ENCODE peak calls at places on chromosome 17, in seven cellular contexts. K is lung; I is cardiac fibroblast; P is fibroblast of lung; B is CD8-positive, alpha-beta T cell; U is RWPE1; T is A549. Q is an unnamed sample.

GRCh38 chr17:72947475-72947874 is 145.0 kb downstream of the SLC39A11 start:
- DNase-seq in K (no peak), I (no peak), P (no peak), B (no peak), U (no peak), T (no peak), Q (no peak)

GRCh38 chr17:42653179-42654124 is 5.6 kb upstream of the TUBG2 start:
- DNase-seq in K (no peak), I (peak), P (peak), B (no peak), U (no peak), T (no peak), Q (peak)

GRCh38 chr17:11212792-11213191 is 28.2 kb upstream of the SHISA6 start:
- DNase-seq in K (no peak), I (no peak), P (no peak), B (no peak), U (no peak), T (no peak), Q (no peak)

GRCh38 chr17:82956726-82957468 is 117.1 kb upstream of the ZNF750 start:
- DNase-seq in K (no peak), I (no peak), P (no peak), B (no peak), U (no peak), T (no peak), Q (no peak)

GRCh38 chr17:56786989-56787482 is 46.7 kb downstream of the C17orf67 start:
- DNase-seq in K (no peak), I (peak), P (peak), B (no peak), U (peak), T (peak), Q (no peak)

GRCh38 chr17:32350662-32351418 is 883 bp downstream of the ZNF207 start:
- DNase-seq in K (peak), I (peak), P (peak), B (no peak), U (no peak), T (peak), Q (no peak)

GRCh38 chr17:4858068-4858879 is 25.1 kb downstream of the MINK1 start:
- DNase-seq in K (no peak), I (peak), P (no peak), B (no peak), U (no peak), T (no peak), Q (no peak)

GRCh38 chr17:78340183-78340955 is 19.5 kb downstream of the SOCS3 start:
- DNase-seq in K (no peak), I (no peak), P (no peak), B (no peak), U (no peak), T (no peak), Q (no peak)

GRCh38 chr17:57295526-57296023 is 39.3 kb downstream of the MSI2 start:
- DNase-seq in K (no peak), I (no peak), P (peak), B (no peak), U (no peak), T (peak), Q (no peak)

GRCh38 chr17:42286411-42287295 is 1.6 kb upstream of the STAT5A start:
- DNase-seq in K (no peak), I (no peak), P (no peak), B (no peak), U (no peak), T (no peak), Q (peak)

GRCh38 chr17:63519972-63520882 is 2.9 kb upstream of the KCNH6 start:
- DNase-seq in K (no peak), I (no peak), P (no peak), B (no peak), U (no peak), T (peak), Q (no peak)

GRCh38 chr17:10735251-10735650 is 5.4 kb upstream of the TMEM220 start:
- DNase-seq in K (no peak), I (no peak), P (no peak), B (no peak), U (no peak), T (no peak), Q (no peak)

GRCh38 chr17:65121916-65122821 is 15.0 kb upstream of the RGS9 start:
- DNase-seq in K (no peak), I (no peak), P (no peak), B (no peak), U (no peak), T (no peak), Q (no peak)

GRCh38 chr17:83203073-83203471 is 123.7 kb downstream of the METRNL start:
- DNase-seq in K (peak), I (peak), P (peak), B (no peak), U (no peak), T (no peak), Q (peak)

GRCh38 chr17:79622201-79622601 is 11.3 kb upstream of the RBFOX3 start:
- DNase-seq in K (no peak), I (no peak), P (no peak), B (no peak), U (no peak), T (no peak), Q (no peak)

GRCh38 chr17:82959242-82959930 is 119.6 kb upstream of the ZNF750 start:
- DNase-seq in K (no peak), I (no peak), P (no peak), B (no peak), U (no peak), T (no peak), Q (no peak)

GRCh38 chr17:352421-353212 is at the start of gene RPH3AL:
- DNase-seq in K (peak), I (peak), P (peak), B (no peak), U (no peak), T (peak), Q (peak)

GRCh38 chr17:29444589-29444988 is 54.4 kb downstream of the TAOK1 start:
- DNase-seq in K (no peak), I (peak), P (peak), B (no peak), U (peak), T (no peak), Q (no peak)

GRCh38 chr17:52170963-52171572 is 12.6 kb upstream of the CA10 start:
- DNase-seq in K (no peak), I (peak), P (no peak), B (no peak), U (peak), T (peak), Q (no peak)
- TF ChIP-seq CTCF in K (no peak), I (peak), P (no peak), B (no peak), U (peak), T (peak), Q (peak)

DNA sequence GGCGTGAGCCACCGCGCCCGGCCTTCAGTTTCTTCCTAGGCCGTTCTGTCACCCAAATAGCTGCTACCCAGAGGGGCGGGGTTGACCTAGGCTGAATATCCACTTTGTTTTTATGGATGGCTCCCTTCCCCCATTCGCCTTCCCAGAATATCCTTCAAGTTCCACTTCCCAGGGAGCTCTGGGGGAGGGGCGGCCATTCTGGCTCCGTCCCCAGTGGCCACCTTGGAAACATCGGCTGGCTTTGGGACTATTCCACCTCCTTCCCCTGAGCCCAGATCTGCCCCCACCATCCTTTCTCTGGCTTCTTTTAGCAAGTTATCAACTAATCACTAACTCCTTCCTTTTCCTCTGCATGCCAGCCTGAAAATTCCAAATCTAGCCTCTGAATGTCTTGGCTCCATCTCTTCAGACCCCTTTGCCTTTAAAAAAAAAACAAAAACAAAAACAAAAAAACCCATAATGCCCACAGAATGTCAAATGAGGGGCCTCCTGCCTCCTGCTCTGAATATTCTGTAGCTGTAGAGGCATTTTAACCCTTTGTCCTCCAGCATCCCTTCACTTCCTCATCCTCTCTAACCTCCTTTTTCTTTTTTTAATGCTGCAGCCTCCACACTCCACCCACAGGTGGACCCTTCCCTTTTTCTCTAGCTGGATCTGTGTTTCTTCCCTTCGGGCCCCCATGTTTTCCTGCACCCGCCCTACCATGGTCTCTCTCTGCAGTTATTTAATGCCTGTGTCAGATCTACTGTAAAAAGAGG is 6.4 kb downstream of the ATP1B2 start:
- DNase-seq in K (no peak), I (peak), P (peak), B (no peak), U (no peak), T (peak), Q (no peak)
- TF ChIP-seq CTCF in K (no peak), I (no peak), P (no peak), B (no peak), U (no peak), T (no peak), Q (no peak)

DNA sequence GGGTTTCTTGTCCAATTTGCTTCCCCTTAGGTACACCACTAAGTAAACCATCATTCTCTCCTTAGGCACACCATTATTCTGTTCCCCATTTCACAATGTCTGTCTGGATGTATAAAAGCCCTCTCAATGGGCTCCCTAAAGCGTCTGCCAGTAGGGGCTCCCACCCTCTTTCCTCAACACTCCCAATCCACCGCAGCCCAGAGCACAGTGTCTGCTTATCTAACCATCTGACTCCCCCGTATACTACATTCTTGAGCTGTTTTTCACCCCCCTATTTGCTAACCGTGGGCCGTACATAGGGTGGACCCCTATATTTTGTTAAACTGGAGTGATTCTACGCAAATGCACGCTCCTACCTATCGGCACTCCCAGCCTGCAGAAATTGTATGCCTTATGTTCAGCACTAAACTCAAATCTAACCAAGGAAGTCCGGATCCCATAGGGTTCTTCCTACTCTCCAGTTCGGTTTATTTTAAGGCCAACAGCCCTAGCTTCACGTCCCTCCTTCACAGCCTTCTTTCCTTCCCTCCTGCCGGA is 674 bp upstream of the PSMD3 start:
- DNase-seq in K (no peak), I (peak), P (peak), B (no peak), U (peak), T (peak), Q (no peak)
- TF ChIP-seq CTCF in K (no peak), I (no peak), P (peak), B (no peak), U (no peak), T (no peak), Q (no peak)

DNA sequence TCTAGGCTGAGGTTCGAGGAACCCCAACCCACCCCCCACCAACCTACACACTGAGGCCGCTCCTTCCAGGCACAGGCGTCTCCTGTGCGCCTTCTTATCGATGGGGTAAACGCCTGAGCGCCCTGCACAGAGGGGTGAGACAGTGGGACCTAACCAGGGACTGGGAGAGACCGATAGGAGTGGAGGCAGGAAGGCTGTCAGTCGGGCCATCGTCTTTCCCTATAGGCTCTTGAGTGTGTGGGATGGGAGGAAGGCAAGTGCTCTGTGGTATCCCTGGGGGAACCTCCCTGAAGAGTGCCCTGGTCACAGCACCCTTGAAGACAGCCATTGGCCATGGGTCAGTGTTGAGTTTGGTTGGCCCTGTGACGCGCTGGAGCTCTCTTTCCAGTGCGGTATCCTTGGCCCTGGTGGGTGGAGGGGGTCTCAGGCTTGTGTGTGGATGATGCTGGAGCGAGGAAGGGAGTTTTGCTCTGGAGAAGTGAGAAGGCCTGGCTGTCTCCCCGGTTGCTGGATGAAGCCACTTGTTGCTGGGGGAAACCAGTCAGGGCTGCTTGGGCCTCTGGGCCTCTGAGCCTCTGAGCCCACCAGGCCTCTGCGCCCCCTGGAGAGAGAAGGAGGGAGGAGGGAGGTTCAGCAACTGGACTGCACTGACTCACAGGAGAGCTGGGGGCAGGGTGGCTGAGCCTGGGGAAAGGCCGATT is 1.7 kb downstream of the GPRC5C start:
- DNase-seq in K (no peak), I (peak), P (no peak), B (no peak), U (no peak), T (no peak), Q (no peak)
- TF ChIP-seq CTCF in K (no peak), I (no peak), P (no peak), B (no peak), U (no peak), T (no peak), Q (no peak)

GRCh38 chr17:81520021-81520894 is 7.7 kb upstream of the ACTG1 start:
- DNase-seq in K (no peak), I (no peak), P (no peak), B (no peak), U (no peak), T (no peak), Q (no peak)

GRCh38 chr17:81524865-81525159 is 3.4 kb upstream of the FSCN2 start:
- DNase-seq in K (no peak), I (no peak), P (no peak), B (no peak), U (no peak), T (no peak), Q (no peak)

GRCh38 chr17:81522491-81523125 is 5.6 kb upstream of the FSCN2 start:
- DNase-seq in K (no peak), I (no peak), P (no peak), B (no peak), U (no peak), T (no peak), Q (no peak)

GRCh38 chr17:81524063-81524864 is 3.9 kb upstream of the FSCN2 start:
- DNase-seq in K (no peak), I (no peak), P (no peak), B (no peak), U (no peak), T (no peak), Q (no peak)

DNA sequence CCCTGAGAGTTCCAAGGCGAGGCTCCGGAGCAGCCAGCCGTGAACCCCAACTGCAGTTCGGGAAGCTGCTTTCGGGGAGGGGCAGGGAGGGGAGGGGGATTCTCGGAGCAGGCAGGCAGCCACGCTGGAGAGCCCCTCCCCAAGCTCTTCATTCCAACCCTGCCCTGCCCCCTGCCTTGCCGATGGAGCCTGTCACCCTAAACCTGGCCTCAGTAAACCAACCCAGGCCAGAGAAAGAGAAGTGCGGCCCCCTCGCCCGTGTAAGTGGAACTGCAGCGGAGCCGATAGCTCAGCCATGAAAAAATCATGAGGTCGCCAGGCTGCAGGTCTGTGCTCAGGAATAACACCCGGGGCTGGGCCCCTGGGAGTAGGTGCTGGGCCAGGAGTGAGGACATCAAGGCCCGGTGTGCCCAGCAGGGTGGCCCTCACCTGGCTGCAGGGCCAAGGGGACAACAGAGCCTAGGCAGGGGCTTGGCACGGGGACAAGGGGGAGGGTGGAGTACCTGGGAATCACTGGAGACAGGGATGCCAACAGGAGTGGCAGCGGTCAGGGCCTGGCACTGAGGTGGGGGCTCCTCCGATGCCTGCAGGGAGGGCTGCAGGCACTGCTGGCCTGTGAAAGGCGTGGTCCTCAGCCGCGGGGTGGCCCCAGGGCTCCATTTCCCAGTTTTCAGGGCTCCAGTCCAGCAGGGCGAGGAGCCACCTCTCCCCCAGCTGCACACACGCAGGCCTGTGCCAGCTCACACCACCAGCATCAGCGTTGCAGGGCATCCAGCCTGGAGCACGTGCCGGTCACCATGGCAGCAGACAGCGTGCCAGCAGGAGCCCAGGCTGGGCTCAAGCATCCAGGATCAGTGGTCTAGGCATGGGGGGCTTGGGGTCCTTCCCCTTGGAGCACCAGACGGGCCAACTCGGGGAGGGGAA is 4.8 kb upstream of the FSCN2 start:
- DNase-seq in K (no peak), I (peak), P (no peak), B (no peak), U (peak), T (no peak), Q (no peak)
- TF ChIP-seq CTCF in K (no peak), I (peak), P (peak), B (no peak), U (no peak), T (no peak), Q (peak)

GRCh38 chr17:60109161-60109560 is 30.4 kb upstream of the HEATR6 start:
- DNase-seq in K (no peak), I (no peak), P (no peak), B (no peak), U (no peak), T (no peak), Q (no peak)

GRCh38 chr17:60108712-60109111 is 30.0 kb upstream of the HEATR6 start:
- DNase-seq in K (no peak), I (no peak), P (no peak), B (no peak), U (no peak), T (no peak), Q (no peak)

GRCh38 chr17:60106377-60107059 is 27.8 kb upstream of the HEATR6 start:
- DNase-seq in K (peak), I (peak), P (peak), B (no peak), U (no peak), T (no peak), Q (no peak)

GRCh38 chr17:60110586-60110985 is 31.9 kb upstream of the HEATR6 start:
- DNase-seq in K (no peak), I (no peak), P (no peak), B (no peak), U (no peak), T (no peak), Q (no peak)

DNA sequence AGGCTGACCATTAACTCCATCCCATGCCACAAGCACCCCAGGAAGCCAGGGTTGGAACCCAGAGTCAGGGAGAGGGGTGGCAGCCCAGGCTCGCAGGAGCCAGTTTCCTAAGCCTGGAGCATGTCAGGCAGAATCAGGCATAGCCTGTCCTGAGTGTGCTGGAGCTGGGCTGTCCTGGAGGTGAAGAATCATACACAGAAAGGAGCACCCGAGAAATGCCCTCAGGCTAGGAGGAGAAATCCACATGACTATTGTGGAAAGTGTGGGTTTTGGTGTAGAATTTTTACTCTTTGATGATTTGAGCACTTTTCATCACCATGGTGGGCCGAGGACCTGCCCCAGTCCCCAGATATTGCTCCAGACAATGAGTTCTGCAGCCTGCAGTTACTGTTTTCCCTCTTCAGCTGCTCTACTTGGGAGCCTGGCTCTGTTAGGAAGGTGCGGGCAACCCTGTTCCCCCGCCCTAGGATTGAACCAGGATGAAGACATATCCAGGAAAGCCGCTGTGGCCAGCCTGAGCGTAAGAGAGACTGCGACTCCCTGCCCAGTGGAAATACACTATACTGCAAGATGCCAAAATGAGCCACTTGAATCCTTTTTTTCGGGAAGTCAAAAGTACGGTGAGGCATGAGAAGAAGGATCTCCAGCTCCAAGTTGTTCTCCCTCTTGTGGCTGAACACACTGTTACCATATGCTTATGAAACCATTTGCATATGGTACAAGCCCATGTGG is 29.0 kb upstream of the HEATR6 start:
- DNase-seq in K (peak), I (peak), P (no peak), B (no peak), U (no peak), T (peak), Q (no peak)
- TF ChIP-seq CTCF in K (no peak), I (peak), P (no peak), B (no peak), U (no peak), T (no peak), Q (no peak)

GRCh38 chr17:38456031-38456815 is 28.0 kb downstream of the ARHGAP23 start:
- DNase-seq in K (no peak), I (no peak), P (no peak), B (no peak), U (no peak), T (no peak), Q (no peak)
- TF ChIP-seq CTCF in K (no peak), I (peak), P (no peak), B (no peak), U (no peak), T (no peak), Q (no peak)

DNA sequence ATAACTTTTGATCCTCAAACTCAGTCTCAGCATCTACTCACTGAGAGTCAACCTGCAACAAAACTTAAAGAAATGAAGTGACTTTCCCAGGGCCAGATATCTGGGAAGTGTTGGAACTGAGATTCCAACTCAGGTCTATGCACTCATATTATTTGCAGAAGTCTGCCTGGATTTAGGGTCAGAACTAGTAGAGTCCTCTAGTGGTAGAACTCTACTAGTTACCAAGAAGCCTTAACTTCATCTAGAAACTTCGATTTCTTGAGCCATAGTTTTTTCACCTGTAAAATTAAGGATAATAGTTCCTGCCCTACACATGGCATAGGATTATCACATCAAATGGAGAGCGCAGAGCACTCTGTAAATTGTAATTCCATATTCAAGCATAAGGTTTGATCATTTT is 23.4 kb upstream of the KRT24 start:
- DNase-seq in K (no peak), I (peak), P (peak), B (no peak), U (no peak), T (peak), Q (no peak)
- TF ChIP-seq CTCF in K (peak), I (peak), P (peak), B (peak), U (peak), T (peak), Q (peak)

Q was measured in right atrium auricular region.